ENCODE peak calls at places on chromosomes 16 and 17, in ten cellular contexts. W, K, N, P, R, A, U, L, T and O are unnamed samples.

GRCh38 chr17:15287533-15288267 is 22.6 kb upstream of the PMP22 start:
- DNase-seq in W (no peak), K (no peak), N (no peak), P (no peak), R (no peak), A (no peak), U (no peak), L (no peak), T (no peak), O (no peak)

GRCh38 chr17:40122466-40122943 is 734 bp downstream of the MSL1 start:
- DNase-seq in W (no peak), K (no peak), N (peak; percentile 47), P (peak; percentile 52), R (no peak), A (peak; percentile 78), U (no peak), L (no peak), T (peak; percentile 37), O (no peak)

GRCh38 chr16:62738631-62739030 is 702.4 kb upstream of the CDH8 start:
- DNase-seq in W (no peak), K (no peak), N (no peak), P (no peak), R (peak; percentile 64), A (no peak), U (no peak), L (no peak), T (no peak), O (peak; percentile 67)

GRCh38 chr16:19438739-19439138 is 21.1 kb downstream of the TMC5 start:
- DNase-seq in W (no peak), K (no peak), N (no peak), P (no peak), R (no peak), A (no peak), U (no peak), L (no peak), T (no peak), O (no peak)

GRCh38 chr16:78286076-78286475 is 186.6 kb downstream of the WWOX start:
- DNase-seq in W (no peak), K (no peak), N (no peak), P (no peak), R (no peak), A (no peak), U (no peak), L (no peak), T (no peak), O (no peak)

GRCh38 chr17:4101127-4101798 is 41.6 kb downstream of the ZZEF1 start:
- DNase-seq in W (no peak), K (no peak), N (peak; percentile 20), P (no peak), R (no peak), A (peak; percentile 41), U (no peak), L (peak; percentile 21), T (no peak), O (peak; percentile 26)

GRCh38 chr16:86082400-86083030 is 183.6 kb downstream of the IRF8 start:
- DNase-seq in W (no peak), K (no peak), N (no peak), P (no peak), R (no peak), A (no peak), U (no peak), L (no peak), T (no peak), O (no peak)

GRCh38 chr16:27768651-27769270 is 218.8 kb downstream of the KATNIP start:
- DNase-seq in W (no peak), K (no peak), N (no peak), P (peak; percentile 84), R (no peak), A (no peak), U (no peak), L (no peak), T (no peak), O (no peak)

GRCh38 chr16:69610356-69610755 is 44.6 kb downstream of the NFAT5 start:
- DNase-seq in W (no peak), K (no peak), N (no peak), P (no peak), R (no peak), A (no peak), U (no peak), L (no peak), T (no peak), O (no peak)

GRCh38 chr17:48500435-48501426 is 30.1 kb downstream of the HOXB1 start:
- DNase-seq in W (no peak), K (no peak), N (peak; percentile 35), P (no peak), R (no peak), A (no peak), U (no peak), L (no peak), T (no peak), O (no peak)

GRCh38 chr17:35708951-35709350 is 22.5 kb upstream of the RASL10B start:
- DNase-seq in W (no peak), K (no peak), N (no peak), P (no peak), R (no peak), A (no peak), U (no peak), L (no peak), T (no peak), O (no peak)

GRCh38 chr17:17613708-17614114 is 22.2 kb upstream of the PEMT start:
- DNase-seq in W (peak; percentile 29), K (peak; percentile 46), N (peak; percentile 75), P (peak; percentile 70), R (peak; percentile 9), A (peak; percentile 64), U (peak; percentile 65), L (no peak), T (peak; percentile 42), O (peak; percentile 19)

GRCh38 chr17:68613739-68614298 is 12.7 kb upstream of the FAM20A start:
- DNase-seq in W (peak; percentile 51), K (no peak), N (peak; percentile 57), P (peak; percentile 65), R (no peak), A (peak; percentile 61), U (no peak), L (no peak), T (no peak), O (peak; percentile 36)

GRCh38 chr17:79695293-79696158 is 35.2 kb upstream of the ENPP7 start:
- DNase-seq in W (no peak), K (no peak), N (no peak), P (peak; percentile 16), R (no peak), A (no peak), U (no peak), L (no peak), T (no peak), O (no peak)

GRCh38 chr16:87016056-87016455 is 301.1 kb downstream of the C16orf95 start:
- DNase-seq in W (no peak), K (no peak), N (no peak), P (no peak), R (no peak), A (no peak), U (no peak), L (no peak), T (no peak), O (no peak)

GRCh38 chr16:72467157-72467759 is 295.3 kb upstream of the PMFBP1 start:
- DNase-seq in W (peak; percentile 7), K (peak; percentile 6), N (peak; percentile 48), P (peak; percentile 47), R (peak; percentile 74), A (peak; percentile 25), U (no peak), L (no peak), T (no peak), O (peak; percentile 69)

GRCh38 chr17:58215685-58216084 is 3.4 kb downstream of the MKS1 start:
- DNase-seq in W (no peak), K (no peak), N (peak; percentile 12), P (no peak), R (no peak), A (no peak), U (no peak), L (no peak), T (no peak), O (no peak)

GRCh38 chr16:48531011-48531962 is 78.7 kb downstream of the N4BP1 start:
- DNase-seq in W (no peak), K (peak; percentile 4), N (no peak), P (peak; percentile 64), R (no peak), A (no peak), U (no peak), L (no peak), T (no peak), O (no peak)

GRCh38 chr16:60203525-60204124 is 1469.5 kb upstream of the GOT2 start:
- DNase-seq in W (no peak), K (no peak), N (no peak), P (peak; percentile 41), R (no peak), A (no peak), U (no peak), L (no peak), T (no peak), O (peak; percentile 8)

GRCh38 chr17:50265690-50266306 is 8.5 kb upstream of the TMEM92 start:
- DNase-seq in W (no peak), K (no peak), N (no peak), P (no peak), R (no peak), A (peak; percentile 5), U (no peak), L (no peak), T (no peak), O (no peak)

GRCh38 chr17:12627177-12627629 is 38.5 kb upstream of the MYOCD start:
- DNase-seq in W (no peak), K (peak; percentile 97), N (no peak), P (peak; percentile 13), R (no peak), A (no peak), U (no peak), L (no peak), T (no peak), O (no peak)

GRCh38 chr17:45740553-45741330 is 43.4 kb upstream of the CRHR1 start:
- DNase-seq in W (peak; percentile 66), K (no peak), N (peak; percentile 48), P (peak; percentile 79), R (peak; percentile 72), A (peak; percentile 45), U (no peak), L (no peak), T (no peak), O (peak; percentile 54)

GRCh38 chr16:57071840-57072541 is 20.4 kb upstream of the CPNE2 start:
- DNase-seq in W (no peak), K (no peak), N (no peak), P (peak; percentile 41), R (no peak), A (no peak), U (no peak), L (no peak), T (no peak), O (no peak)

GRCh38 chr17:58532555-58532951 is 18.1 kb upstream of the MTMR4 start:
- DNase-seq in W (no peak), K (no peak), N (no peak), P (peak; percentile 12), R (no peak), A (no peak), U (no peak), L (no peak), T (no peak), O (no peak)

GRCh38 chr16:68592466-68593337 is 52.4 kb upstream of the CDH3 start:
- DNase-seq in W (no peak), K (no peak), N (peak; percentile 45), P (no peak), R (no peak), A (peak; percentile 34), U (no peak), L (no peak), T (no peak), O (no peak)